ENCODE peak calls at places on chromosomes 16 and 17, in seven cellular contexts. T, U, W, J, P, E and B are unnamed samples.

GRCh38 chr17:27598337-27599050 is 32.5 kb upstream of the LGALS9 start:
- DNase-seq in T (no peak), U (no peak), W (no peak), J (no peak), P (no peak), E (no peak), B (no peak)

GRCh38 chr16:17359778-17360177 is 111.0 kb downstream of the XYLT1 start:
- DNase-seq in T (peak), U (no peak), W (no peak), J (no peak), P (no peak), E (no peak), B (no peak)

GRCh38 chr17:32519769-32520701 is 33.2 kb downstream of the CDK5R1 start:
- DNase-seq in T (no peak), U (peak), W (no peak), J (peak), P (peak), E (no peak), B (peak)

GRCh38 chr17:18916816-18917496 is 35.0 kb upstream of the SLC5A10 start:
- DNase-seq in T (peak), U (no peak), W (no peak), J (no peak), P (no peak), E (no peak), B (no peak)

GRCh38 chr17:34542700-34543336 is 36.6 kb upstream of the TMEM132E start:
- DNase-seq in T (no peak), U (peak), W (no peak), J (peak), P (peak), E (peak), B (peak)

GRCh38 chr16:67718668-67719047 is 458 bp downstream of the GFOD2 start:
- DNase-seq in T (no peak), U (peak), W (no peak), J (no peak), P (no peak), E (peak), B (no peak)

GRCh38 chr17:31907342-31907975 is 6.0 kb upstream of the UTP6 start:
- DNase-seq in T (peak), U (peak), W (no peak), J (no peak), P (no peak), E (no peak), B (no peak)

GRCh38 chr16:55233464-55233863 is 90.5 kb upstream of the IRX6 start:
- DNase-seq in T (no peak), U (no peak), W (no peak), J (no peak), P (no peak), E (no peak), B (no peak)

GRCh38 chr16:80060470-80060869 is 459.9 kb upstream of the MAF start:
- DNase-seq in T (no peak), U (no peak), W (no peak), J (no peak), P (no peak), E (peak), B (no peak)
- H3K23ac ChIP-seq in T (no peak), U (no peak), W (no peak), J (no peak), P (no peak), E (no peak), B (no peak)

DNA sequence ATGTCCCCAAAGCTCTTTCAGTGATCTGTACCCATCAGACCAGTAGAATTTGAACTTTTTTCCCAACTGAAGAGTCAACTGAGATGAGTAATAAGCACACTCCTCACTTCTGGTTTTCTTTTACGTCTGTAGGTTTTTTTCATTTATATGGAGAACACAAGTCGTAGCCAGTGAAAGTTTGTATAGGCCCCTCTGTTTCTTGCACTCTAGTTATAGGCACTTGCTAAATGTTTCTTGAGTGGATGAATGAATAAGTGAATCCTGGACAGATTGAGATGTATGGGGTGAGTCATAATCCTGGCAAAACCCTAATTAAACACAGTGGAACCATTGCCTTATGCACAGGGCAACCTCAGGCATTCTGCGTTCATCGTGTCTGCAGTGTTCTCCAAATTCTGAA is 193.7 kb upstream of the TBX2 start:
- DNase-seq in T (peak), U (no peak), W (no peak), J (no peak), P (peak), E (no peak), B (no peak)
- H3K23ac ChIP-seq in T (peak), U (no peak), W (no peak), J (no peak), P (no peak), E (no peak), B (no peak)

DNA sequence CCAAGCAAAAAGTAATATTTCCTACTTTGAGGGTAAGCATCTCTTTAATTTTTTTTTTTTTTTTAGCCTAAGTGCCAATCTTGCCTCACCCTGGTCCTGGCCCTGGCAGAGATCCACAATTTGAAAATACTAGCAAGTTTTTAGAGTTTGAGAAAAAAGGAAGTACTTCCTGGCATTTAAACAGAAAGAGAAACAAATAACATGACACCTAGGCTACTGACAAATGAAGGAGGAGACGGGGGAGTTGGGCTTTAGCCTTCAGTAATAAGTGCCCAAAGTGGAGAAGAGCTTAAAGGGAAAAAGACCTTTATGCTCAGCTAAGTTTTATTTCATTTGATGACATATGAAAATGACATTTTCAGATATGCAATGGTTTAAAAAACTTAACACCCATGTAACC is 92.8 kb downstream of the HS3ST3A1 start:
- DNase-seq in T (no peak), U (no peak), W (no peak), J (no peak), P (no peak), E (no peak), B (no peak)
- H3K23ac ChIP-seq in T (no peak), U (no peak), W (no peak), J (no peak), P (no peak), E (no peak), B (no peak)

DNA sequence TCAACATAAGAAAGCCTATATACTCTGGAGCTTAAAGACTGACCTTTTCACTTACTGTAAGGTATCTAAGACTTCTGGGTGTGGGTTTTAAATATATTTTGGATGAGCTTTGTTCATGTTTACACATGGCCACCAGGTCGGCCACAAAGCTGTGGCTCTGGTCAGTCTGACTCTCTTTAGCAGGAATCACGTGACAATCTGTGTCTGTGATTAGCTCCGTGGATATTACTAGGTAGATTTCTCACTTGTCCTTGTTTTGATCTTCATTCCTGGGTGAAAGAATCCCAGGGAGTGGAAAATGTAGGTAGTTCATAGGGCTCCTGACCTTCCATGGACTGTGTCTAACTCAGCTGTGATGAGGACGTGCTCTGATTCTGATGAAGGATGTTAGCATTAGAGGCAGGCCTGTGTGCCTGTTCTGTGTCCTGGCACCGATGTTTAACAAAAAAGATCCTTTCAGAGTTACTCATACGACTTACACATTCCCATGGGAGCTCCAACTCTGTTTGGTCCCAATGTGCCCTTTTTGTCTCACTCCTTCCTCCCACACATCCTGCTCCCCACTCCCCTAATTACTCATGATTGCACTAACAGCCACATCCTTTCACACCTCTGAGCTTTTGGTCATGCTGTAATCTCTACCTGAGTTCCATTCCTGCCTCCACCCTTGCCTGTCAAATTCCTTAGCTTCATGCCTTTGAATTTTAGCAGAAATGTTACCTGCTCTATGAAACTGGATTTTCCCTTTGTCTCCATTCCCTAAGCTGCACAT is 425.1 kb downstream of the MAF start:
- DNase-seq in T (no peak), U (peak), W (no peak), J (no peak), P (no peak), E (no peak), B (no peak)
- H3K23ac ChIP-seq in T (no peak), U (no peak), W (no peak), J (no peak), P (no peak), E (no peak), B (no peak)